ENCODE peak calls at places on chromosomes 1 and 21, in six cellular contexts. D, R, X, Y, F and K are unnamed samples.

GRCh38 chr1:93905734-93906133 is 3.5 kb downstream of the GCLM start:
- DNase-seq in X (peak; percentile 80), Y (no peak), R (peak; percentile 50), D (no peak), F (peak; percentile 30), K (peak; percentile 73)

GRCh38 chr1:206590025-206590834 is 22.0 kb downstream of the EIF2D start:
- DNase-seq in F (peak; percentile 35), R (peak; percentile 77), D (no peak), Y (peak; percentile 40), X (peak; percentile 78), K (peak; percentile 75)

GRCh38 chr21:21968810-21969588 is 970.8 kb downstream of the NCAM2 start:
- DNase-seq in R (no peak), X (no peak), Y (no peak), F (no peak), D (no peak), K (peak; percentile 6)

GRCh38 chr1:107532318-107532717 is 391.5 kb downstream of the NTNG1 start:
- DNase-seq in F (no peak), D (no peak), Y (no peak), X (no peak), R (no peak), K (no peak)

GRCh38 chr1:165537351-165538107 is 6.3 kb upstream of the LRRC52 start:
- DNase-seq in F (no peak), X (no peak), D (no peak), R (no peak), Y (no peak), K (no peak)

GRCh38 chr1:40185951-40186864 is 25.0 kb downstream of the RLF start:
- DNase-seq in F (peak; percentile 9), Y (peak; percentile 73), D (no peak), R (peak; percentile 75), X (no peak), K (peak; percentile 82)

GRCh38 chr1:169340882-169341281 is 26.7 kb downstream of the NME7 start:
- DNase-seq in Y (no peak), X (no peak), R (no peak), F (no peak), D (no peak), K (no peak)

GRCh38 chr1:117162806-117163205 is 41.3 kb upstream of the TRIM45 start:
- DNase-seq in X (no peak), Y (no peak), R (peak; percentile 83), D (no peak), F (no peak), K (no peak)

GRCh38 chr1:166944186-166944967 is 31.0 kb downstream of the ILDR2 start:
- DNase-seq in R (peak; percentile 88), F (peak; percentile 52), Y (no peak), X (no peak), D (no peak), K (peak; percentile 85)

GRCh38 chr1:212557739-212558664 is 50.6 kb upstream of the ATF3 start:
- DNase-seq in Y (no peak), D (peak; percentile 84), F (peak; percentile 23), R (peak; percentile 27), X (no peak), K (peak; percentile 27)

GRCh38 chr1:21247892-21248715 is 42.2 kb downstream of the ECE1 start:
- DNase-seq in X (no peak), D (no peak), Y (no peak), F (no peak), R (peak; percentile 43), K (no peak)

GRCh38 chr21:39182016-39182415 is 1.2 kb downstream of the PSMG1 start:
- DNase-seq in D (no peak), X (no peak), F (no peak), R (no peak), Y (no peak), K (no peak)

GRCh38 chr1:183872406-183872805 is 67.5 kb downstream of the RGL1 start:
- DNase-seq in Y (no peak), D (no peak), X (no peak), F (peak; percentile 78), R (no peak), K (peak; percentile 70)

GRCh38 chr1:198672124-198672523 is 33.3 kb downstream of the PTPRC start:
- DNase-seq in F (peak; percentile 60), Y (no peak), R (peak; percentile 59), X (peak; percentile 55), D (no peak), K (peak; percentile 79)

GRCh38 chr1:54069792-54070548 is 16.6 kb downstream of the TCEANC2 start:
- DNase-seq in X (peak; percentile 55), R (peak; percentile 52), D (no peak), F (peak; percentile 71), Y (peak; percentile 60), K (peak; percentile 55)

GRCh38 chr1:145990249-145991097 is 5.9 kb downstream of the TXNIP start:
- DNase-seq in X (peak; percentile 66), F (no peak), D (peak; percentile 67), Y (no peak), R (no peak), K (peak; percentile 63)

GRCh38 chr1:81695741-81696140 is 105.0 kb upstream of the ADGRL2 start:
- DNase-seq in D (no peak), X (no peak), F (peak; percentile 96), Y (no peak), R (peak; percentile 68), K (peak; percentile 80)

GRCh38 chr1:180908084-180908765 is 4.5 kb upstream of the KIAA1614 start:
- DNase-seq in D (no peak), F (no peak), R (no peak), X (no peak), Y (no peak), K (no peak)

GRCh38 chr1:1907098-1907736 is 7.8 kb upstream of the CALML6 start:
- DNase-seq in D (peak; percentile 65), R (no peak), F (no peak), Y (peak; percentile 66), X (no peak), K (no peak)

GRCh38 chr1:55720243-55720642 is 505.1 kb upstream of the USP24 start:
- DNase-seq in R (no peak), Y (no peak), X (no peak), D (no peak), F (no peak), K (no peak)